ENCODE peak calls at places on chromosomes 11 and 22, in five cellular contexts. One of them, this sample, is unnamed.

GRCh38 chr11:41431784-41432183 is 27.7 kb downstream of the LRRC4C start:
- DNase-seq in IMR-90: no peak
- DNase-seq in GM12878: no peak
- DNase-seq in dorsolateral prefrontal cortex: no peak
- DNase-seq in GM23338: peak; percentile 80
- DNase-seq in this sample: no peak

GRCh38 chr11:126716456-126717083 is 284.0 kb downstream of the KIRREL3 start:
- DNase-seq in GM12878: no peak
- DNase-seq in GM23338: peak; percentile 77
- DNase-seq in IMR-90: peak; percentile 43
- DNase-seq in dorsolateral prefrontal cortex: peak; percentile 80
- DNase-seq in this sample: peak; percentile 54

GRCh38 chr22:27327497-27327896 is 474.1 kb downstream of the MN1 start:
- DNase-seq in IMR-90: no peak
- DNase-seq in GM23338: no peak
- DNase-seq in GM12878: no peak
- DNase-seq in dorsolateral prefrontal cortex: no peak
- DNase-seq in this sample: no peak

GRCh38 chr11:64246874-64247728 is at the start of gene PPP1R14B:
- DNase-seq in IMR-90: peak; percentile 80
- DNase-seq in dorsolateral prefrontal cortex: peak; percentile 72
- DNase-seq in GM23338: peak; percentile 95
- DNase-seq in GM12878: no peak
- DNase-seq in this sample: peak; percentile 74

GRCh38 chr22:49365910-49366309 is 461.8 kb downstream of the BRD1 start:
- DNase-seq in GM23338: no peak
- DNase-seq in dorsolateral prefrontal cortex: no peak
- DNase-seq in IMR-90: no peak
- DNase-seq in GM12878: no peak
- DNase-seq in this sample: no peak

GRCh38 chr22:33909075-33909458 is 11.2 kb downstream of the LARGE1 start:
- DNase-seq in GM23338: no peak
- DNase-seq in dorsolateral prefrontal cortex: no peak
- DNase-seq in GM12878: no peak
- DNase-seq in IMR-90: peak; percentile 84
- DNase-seq in this sample: no peak

GRCh38 chr22:27692243-27692642 is 109.3 kb downstream of the MN1 start:
- DNase-seq in dorsolateral prefrontal cortex: no peak
- DNase-seq in GM12878: no peak
- DNase-seq in GM23338: no peak
- DNase-seq in IMR-90: peak; percentile 20
- DNase-seq in this sample: no peak

GRCh38 chr11:93572171-93572570 is 29.0 kb upstream of the SMCO4 start:
- DNase-seq in IMR-90: no peak
- DNase-seq in GM12878: no peak
- DNase-seq in dorsolateral prefrontal cortex: no peak
- DNase-seq in GM23338: no peak
- DNase-seq in this sample: no peak

GRCh38 chr22:25167082-25167481 is 32.6 kb upstream of the CRYBB3 start:
- DNase-seq in GM12878: no peak
- DNase-seq in dorsolateral prefrontal cortex: no peak
- DNase-seq in IMR-90: no peak
- DNase-seq in GM23338: no peak
- DNase-seq in this sample: no peak

GRCh38 chr22:49272546-49273125 is 555.0 kb downstream of the BRD1 start:
- DNase-seq in dorsolateral prefrontal cortex: no peak
- DNase-seq in GM23338: no peak
- DNase-seq in IMR-90: no peak
- DNase-seq in GM12878: no peak
- DNase-seq in this sample: no peak

GRCh38 chr11:119993732-119994131 is 144.2 kb downstream of the TRIM29 start:
- DNase-seq in dorsolateral prefrontal cortex: no peak
- DNase-seq in GM23338: peak; percentile 34
- DNase-seq in IMR-90: no peak
- DNase-seq in GM12878: no peak
- DNase-seq in this sample: no peak

GRCh38 chr11:10087186-10087585 is 206.8 kb downstream of the SBF2 start:
- DNase-seq in GM12878: no peak
- DNase-seq in dorsolateral prefrontal cortex: no peak
- DNase-seq in IMR-90: no peak
- DNase-seq in GM23338: no peak
- DNase-seq in this sample: no peak
- H3K27ac ChIP-seq in GM12878: no peak overlapping the region
- H3K27ac ChIP-seq in dorsolateral prefrontal cortex: no peak overlapping the region
- H3K27ac ChIP-seq in IMR-90: no peak overlapping the region
- H3K27ac ChIP-seq in GM23338: no peak overlapping the region
- H3K27ac ChIP-seq in this sample: no peak overlapping the region

DNA sequence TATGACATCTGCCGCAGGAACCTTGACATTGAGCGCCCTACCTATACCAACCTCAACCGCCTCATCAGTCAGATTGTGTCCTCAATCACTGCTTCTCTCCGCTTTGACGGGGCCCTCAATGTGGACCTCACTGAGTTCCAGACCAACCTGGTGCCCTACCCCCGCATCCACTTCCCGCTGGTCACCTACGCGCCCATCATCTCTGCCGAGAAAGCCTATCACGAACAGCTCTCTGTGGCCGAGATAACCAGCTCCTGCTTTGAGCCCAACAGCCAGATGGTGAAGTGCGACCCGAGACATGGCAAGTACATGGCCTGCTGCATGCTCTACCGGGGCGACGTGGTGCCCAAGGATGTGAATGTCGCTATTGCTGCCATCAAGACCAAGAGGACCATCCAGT is 16.0 kb downstream of the TUBA8 start:
- DNase-seq in GM12878: no peak
- DNase-seq in dorsolateral prefrontal cortex: no peak
- DNase-seq in IMR-90: no peak
- DNase-seq in GM23338: no peak
- DNase-seq in this sample: no peak
- H3K27ac ChIP-seq in GM12878: no peak overlapping the region
- H3K27ac ChIP-seq in dorsolateral prefrontal cortex: no peak overlapping the region
- H3K27ac ChIP-seq in IMR-90: no peak overlapping the region
- H3K27ac ChIP-seq in GM23338: no peak overlapping the region
- H3K27ac ChIP-seq in this sample: no peak overlapping the region

DNA sequence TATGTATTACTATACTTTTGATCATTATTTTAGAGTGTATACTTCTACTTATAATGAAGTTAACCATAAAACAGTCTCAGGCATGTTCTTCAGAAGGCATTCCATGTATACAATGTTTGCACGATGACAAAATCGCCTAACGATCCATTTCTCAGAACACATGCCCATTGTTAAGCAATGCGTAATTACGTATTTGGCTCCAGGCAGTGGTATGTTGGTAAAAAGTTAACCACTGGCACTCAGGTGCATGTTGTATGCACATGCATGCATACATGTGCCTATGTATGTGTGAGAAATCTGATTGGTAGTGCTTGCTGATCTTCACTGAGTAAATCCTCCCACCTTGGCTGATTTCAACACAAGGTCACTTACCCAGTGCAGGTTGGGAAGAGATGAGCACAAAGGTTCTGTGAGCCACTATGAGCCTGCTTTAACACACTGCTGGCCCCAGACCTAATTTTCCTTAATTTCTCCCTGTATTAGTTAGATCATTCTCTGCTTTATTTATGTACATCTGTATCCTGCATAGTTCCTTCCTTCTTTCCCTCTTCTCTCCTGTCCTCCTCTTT is 164.6 kb downstream of the ARHGAP42 start:
- DNase-seq in IMR-90: no peak
- DNase-seq in GM23338: no peak
- DNase-seq in GM12878: no peak
- DNase-seq in dorsolateral prefrontal cortex: no peak
- DNase-seq in this sample: no peak
- H3K27ac ChIP-seq in IMR-90: no peak overlapping the region
- H3K27ac ChIP-seq in GM23338: no peak overlapping the region
- H3K27ac ChIP-seq in GM12878: no peak overlapping the region
- H3K27ac ChIP-seq in dorsolateral prefrontal cortex: no peak overlapping the region
- H3K27ac ChIP-seq in this sample: no peak overlapping the region

GRCh38 chr11:104991994-104992393 is 23.6 kb upstream of the CASP4 start:
- DNase-seq in IMR-90: no peak
- DNase-seq in GM12878: no peak
- DNase-seq in dorsolateral prefrontal cortex: no peak
- DNase-seq in GM23338: no peak
- DNase-seq in this sample: no peak
- H3K27ac ChIP-seq in IMR-90: no peak overlapping the region
- H3K27ac ChIP-seq in GM12878: no peak overlapping the region
- H3K27ac ChIP-seq in dorsolateral prefrontal cortex: no peak overlapping the region
- H3K27ac ChIP-seq in GM23338: no peak overlapping the region
- H3K27ac ChIP-seq in this sample: no peak overlapping the region

DNA sequence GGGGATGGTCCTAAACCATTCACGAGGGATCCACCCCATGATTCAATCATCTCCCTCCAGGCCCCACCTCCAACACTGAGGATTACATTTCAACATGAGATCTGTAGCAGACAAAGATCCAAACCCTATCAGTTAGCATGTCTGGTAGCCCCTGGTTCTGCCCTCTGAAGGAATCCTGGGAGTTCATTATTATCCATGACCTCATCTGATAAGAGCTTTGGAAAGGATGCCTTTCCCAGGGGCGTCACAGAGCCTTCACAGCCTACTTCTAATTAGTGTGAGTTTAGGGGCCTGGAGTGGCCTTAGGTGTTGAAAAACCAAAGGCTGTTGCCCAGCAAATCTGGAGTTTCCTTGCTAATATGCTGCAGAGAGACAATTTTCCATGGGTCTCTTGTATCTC is 8.6 kb upstream of the EIF3M start:
- DNase-seq in dorsolateral prefrontal cortex: no peak
- DNase-seq in GM12878: no peak
- DNase-seq in IMR-90: no peak
- DNase-seq in GM23338: no peak
- DNase-seq in this sample: no peak
- H3K27ac ChIP-seq in dorsolateral prefrontal cortex: no peak overlapping the region
- H3K27ac ChIP-seq in GM12878: no peak overlapping the region
- H3K27ac ChIP-seq in IMR-90: no peak overlapping the region
- H3K27ac ChIP-seq in GM23338: no peak overlapping the region
- H3K27ac ChIP-seq in this sample: no peak overlapping the region

GRCh38 chr11:123186291-123186690 is 8.8 kb downstream of the CLMP start:
- DNase-seq in dorsolateral prefrontal cortex: no peak
- DNase-seq in GM12878: no peak
- DNase-seq in IMR-90: no peak
- DNase-seq in GM23338: no peak
- DNase-seq in this sample: no peak
- H3K27ac ChIP-seq in dorsolateral prefrontal cortex: no peak overlapping the region
- H3K27ac ChIP-seq in GM12878: no peak overlapping the region
- H3K27ac ChIP-seq in IMR-90: peak overlapping the region; percentile 97
- H3K27ac ChIP-seq in GM23338: peak overlapping the region; percentile 18
- H3K27ac ChIP-seq in this sample: no peak overlapping the region

GRCh38 chr22:36397767-36398093 is 10.0 kb upstream of the MYH9 start:
- DNase-seq in IMR-90: no peak
- DNase-seq in dorsolateral prefrontal cortex: no peak
- DNase-seq in GM23338: no peak
- DNase-seq in GM12878: no peak
- DNase-seq in this sample: no peak

GRCh38 chr22:36395061-36395849 is 7.5 kb upstream of the MYH9 start:
- DNase-seq in IMR-90: no peak
- DNase-seq in GM23338: peak; percentile 20
- DNase-seq in GM12878: no peak
- DNase-seq in dorsolateral prefrontal cortex: no peak
- DNase-seq in this sample: no peak

GRCh38 chr22:36398602-36399472 is 11.1 kb upstream of the MYH9 start:
- DNase-seq in GM12878: no peak
- DNase-seq in dorsolateral prefrontal cortex: no peak
- DNase-seq in GM23338: no peak
- DNase-seq in IMR-90: peak; percentile 87
- DNase-seq in this sample: no peak

GRCh38 chr22:36395922-36396321 is 8.2 kb upstream of the MYH9 start:
- DNase-seq in GM23338: no peak
- DNase-seq in GM12878: no peak
- DNase-seq in IMR-90: peak; percentile 81
- DNase-seq in dorsolateral prefrontal cortex: no peak
- DNase-seq in this sample: no peak

DNA sequence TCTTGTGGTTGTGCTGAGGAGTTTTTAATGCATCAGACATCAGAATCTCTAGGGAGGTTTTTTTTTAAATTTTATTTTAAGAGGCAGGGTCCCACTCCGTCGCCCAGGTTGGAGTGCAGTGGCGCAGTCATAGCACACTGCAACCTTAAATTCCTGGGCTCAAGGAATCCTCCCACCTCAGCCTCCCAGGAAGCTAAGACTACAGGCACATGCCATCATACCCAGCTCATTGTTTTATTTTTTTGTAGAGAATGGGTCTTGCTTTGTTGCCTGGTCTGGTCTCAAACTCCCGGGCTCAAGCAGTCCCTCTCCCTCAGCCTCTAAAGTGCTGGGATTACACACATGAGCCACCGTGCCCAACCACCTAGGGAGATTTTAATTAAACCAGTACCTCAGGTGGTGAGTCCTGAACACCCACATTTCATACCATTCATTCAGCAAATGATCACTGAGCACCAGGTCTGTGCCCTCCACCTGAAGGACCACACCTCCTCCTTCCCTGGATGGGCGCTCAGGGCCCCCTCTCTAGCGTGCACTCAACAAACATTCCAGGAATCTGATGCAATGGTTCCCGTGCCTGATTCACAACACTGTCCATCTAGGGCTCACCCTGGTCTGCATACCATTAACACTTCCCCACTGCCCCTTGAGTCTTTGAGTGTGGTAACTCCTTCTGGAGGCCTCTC is 9.5 kb upstream of the MYH9 start:
- DNase-seq in dorsolateral prefrontal cortex: no peak
- DNase-seq in IMR-90: peak; percentile 72
- DNase-seq in GM23338: peak; percentile 44
- DNase-seq in GM12878: no peak
- DNase-seq in this sample: no peak
- H3K27ac ChIP-seq in dorsolateral prefrontal cortex: no peak overlapping the region
- H3K27ac ChIP-seq in IMR-90: peak overlapping the region; percentile 24
- H3K27ac ChIP-seq in GM23338: no peak overlapping the region
- H3K27ac ChIP-seq in GM12878: no peak overlapping the region
- H3K27ac ChIP-seq in this sample: no peak overlapping the region